ENCODE peak calls at places on chromosomes 4 and X, in four cellular contexts. L is GM04504, M is T-helper 2 cell, N is NCI-H1092. K is an unnamed sample.

GRCh38 chr4:82746705-82747567 is 51.7 kb downstream of the SCD5 start:
- DNase-seq in L (no peak), M (no peak), N (no peak), K (no peak)

GRCh38 chr4:2363056-2363719 is 55.3 kb downstream of the ZFYVE28 start:
- DNase-seq in L (peak), M (no peak), N (no peak), K (no peak)

GRCh38 chrX:107565005-107565404 is 63.3 kb upstream of the PRPS1 start:
- DNase-seq in L (no peak), M (no peak), N (no peak), K (no peak)

GRCh38 chr4:111959202-111959601 is 186.1 kb upstream of the FAM241A start:
- DNase-seq in L (peak), M (no peak), N (no peak), K (no peak)

GRCh38 chrX:54043696-54044125 is 562 bp downstream of the PHF8 start:
- DNase-seq in L (peak), M (peak), N (no peak), K (no peak)

GRCh38 chr4:11338990-11339782 is 89.5 kb downstream of the HS3ST1 start:
- DNase-seq in L (no peak), M (no peak), N (peak), K (peak)

GRCh38 chr4:124757121-124757520 is 44.6 kb upstream of the ANKRD50 start:
- DNase-seq in L (no peak), M (no peak), N (no peak), K (no peak)

GRCh38 chr4:2930821-2931764 is 32.1 kb downstream of the NOP14 start:
- DNase-seq in L (no peak), M (no peak), N (no peak), K (no peak)

GRCh38 chr4:17512973-17513665 is 1.2 kb upstream of the QDPR start:
- DNase-seq in L (no peak), M (no peak), N (no peak), K (no peak)

K was measured in NCI-H1417.